ENCODE peak calls at places on chromosomes 16 and 17, in six cellular contexts. J, D, I, N, U and Z are unnamed samples.

GRCh38 chr16:48101069-48101674 is 54.6 kb downstream of the ABCC12 start:
- DNase-seq in N (no peak), J (no peak), U (peak), D (no peak), I (no peak), Z (no peak)

GRCh38 chr17:64491034-64491860 is 5.6 kb downstream of the POLG2 start:
- DNase-seq in N (peak), U (no peak), I (no peak), D (peak), J (no peak), Z (peak)

GRCh38 chr16:80947708-80948615 is 58.7 kb downstream of the CMC2 start:
- DNase-seq in I (no peak), J (no peak), U (no peak), N (no peak), D (no peak), Z (no peak)

GRCh38 chr16:67663151-67663876 is 2.6 kb downstream of the PARD6A start:
- DNase-seq in I (no peak), U (no peak), N (no peak), J (peak), D (peak), Z (peak)

GRCh38 chr17:75750661-75751423 is 14.2 kb downstream of the GALK1 start:
- DNase-seq in N (no peak), D (no peak), J (no peak), I (no peak), U (no peak), Z (no peak)

GRCh38 chr16:11328172-11329079 is 16.8 kb upstream of the RMI2 start:
- DNase-seq in U (peak), N (no peak), D (peak), I (no peak), J (peak), Z (peak)

GRCh38 chr16:74999208-74999682 is 421 bp downstream of the ZNRF1 start:
- DNase-seq in I (peak), N (no peak), J (no peak), U (no peak), D (no peak), Z (peak)

GRCh38 chr17:81735181-81736102 is 23.4 kb downstream of the SLC25A10 start:
- DNase-seq in N (no peak), D (no peak), U (peak), I (peak), J (no peak), Z (no peak)

GRCh38 chr16:13110124-13110796 is 208.9 kb downstream of the SHISA9 start:
- DNase-seq in J (no peak), D (peak), N (peak), U (no peak), I (no peak), Z (peak)

GRCh38 chr16:66146689-66147330 is 219.7 kb upstream of the CDH5 start:
- DNase-seq in D (no peak), U (no peak), I (no peak), N (no peak), J (no peak), Z (no peak)

GRCh38 chr17:12637015-12637414 is 28.7 kb upstream of the MYOCD start:
- DNase-seq in J (no peak), D (no peak), U (no peak), I (no peak), N (no peak), Z (no peak)

GRCh38 chr16:13070268-13070667 is 168.9 kb downstream of the SHISA9 start:
- DNase-seq in N (no peak), J (peak), U (no peak), D (peak), I (no peak), Z (peak)

GRCh38 chr17:58337126-58337599 is 8.6 kb upstream of the TSPOAP1 start:
- DNase-seq in U (no peak), D (no peak), J (no peak), I (no peak), N (no peak), Z (peak)

GRCh38 chr17:43917348-43918025 is 10.2 kb upstream of the MPP2 start:
- DNase-seq in D (peak), I (peak), J (peak), N (no peak), U (no peak), Z (peak)

GRCh38 chr16:4877298-4877685 is 30.0 kb downstream of the UBN1 start:
- DNase-seq in D (no peak), I (no peak), U (no peak), N (no peak), J (no peak), Z (no peak)

GRCh38 chr16:4873091-4873490 is 25.8 kb downstream of the UBN1 start:
- DNase-seq in U (no peak), J (no peak), N (no peak), I (no peak), D (no peak), Z (no peak)

GRCh38 chr16:4879049-4879448 is 31.8 kb downstream of the UBN1 start:
- DNase-seq in U (no peak), D (no peak), I (no peak), J (no peak), N (no peak), Z (no peak)

GRCh38 chr16:4876646-4877297 is 29.5 kb downstream of the UBN1 start:
- DNase-seq in J (no peak), D (no peak), N (no peak), I (no peak), U (no peak), Z (no peak)

GRCh38 chr16:4874686-4875085 is 27.4 kb downstream of the UBN1 start:
- DNase-seq in D (no peak), U (no peak), J (no peak), N (no peak), I (no peak), Z (no peak)
- TF ChIP-seq CREB1 in D (no peak), U (no peak), J (no peak), N (no peak), I (no peak), Z (no peak)

DNA sequence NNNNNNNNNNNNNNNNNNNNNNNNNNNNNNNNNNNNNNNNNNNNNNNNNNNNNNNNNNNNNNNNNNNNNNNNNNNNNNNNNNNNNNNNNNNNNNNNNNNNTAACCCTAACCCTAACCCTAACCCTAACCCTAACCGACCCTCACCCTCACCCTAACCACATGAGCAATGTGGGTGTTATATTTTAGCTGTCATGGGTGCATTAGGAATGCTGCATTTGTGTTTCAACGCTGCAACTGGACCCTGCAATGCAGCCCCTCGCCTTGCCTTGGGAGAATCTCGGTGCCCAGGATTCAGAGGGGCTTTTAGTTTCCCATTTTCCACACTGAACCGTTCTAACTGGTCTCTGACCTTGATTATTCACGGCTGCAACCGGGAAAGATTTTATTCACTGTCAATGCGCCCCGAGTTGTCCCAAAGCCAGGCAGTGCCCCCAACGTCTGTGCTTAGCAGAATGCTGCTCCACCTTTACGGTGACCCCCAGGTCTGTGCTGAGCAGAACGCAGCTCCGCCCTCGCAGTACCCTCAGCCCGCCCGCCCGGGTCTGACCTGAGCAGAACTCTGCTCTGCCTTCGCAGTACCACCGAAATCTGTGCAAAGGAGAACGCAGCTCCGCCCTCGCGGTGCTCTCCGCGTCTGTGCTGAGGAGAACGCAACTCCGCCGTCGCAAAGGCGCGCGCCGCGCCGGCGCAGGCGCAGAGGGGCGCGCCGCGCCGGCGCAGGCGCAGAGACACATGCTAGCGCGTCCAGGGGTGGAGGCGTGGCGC is 43.3 kb downstream of the POLR3K start:
- DNase-seq in D (peak), U (no peak), J (no peak), N (no peak), I (no peak), Z (peak)
- TF ChIP-seq CREB1 in D (no peak), U (no peak), J (no peak), N (no peak), I (no peak), Z (no peak)

GRCh38 chr16:8660841-8661301 is 13.5 kb upstream of the ABAT start:
- DNase-seq in N (peak), I (peak), D (peak), U (no peak), J (peak), Z (peak)
- TF ChIP-seq CREB1 in N (no peak), I (no peak), D (no peak), U (no peak), J (no peak), Z (no peak)

GRCh38 chr16:9258423-9259051 is 167.1 kb downstream of the HAPSTR1 start:
- DNase-seq in U (no peak), D (peak), I (peak), N (peak), J (peak), Z (peak)
- TF ChIP-seq CREB1 in U (no peak), D (no peak), I (no peak), N (no peak), J (no peak), Z (no peak)

DNA sequence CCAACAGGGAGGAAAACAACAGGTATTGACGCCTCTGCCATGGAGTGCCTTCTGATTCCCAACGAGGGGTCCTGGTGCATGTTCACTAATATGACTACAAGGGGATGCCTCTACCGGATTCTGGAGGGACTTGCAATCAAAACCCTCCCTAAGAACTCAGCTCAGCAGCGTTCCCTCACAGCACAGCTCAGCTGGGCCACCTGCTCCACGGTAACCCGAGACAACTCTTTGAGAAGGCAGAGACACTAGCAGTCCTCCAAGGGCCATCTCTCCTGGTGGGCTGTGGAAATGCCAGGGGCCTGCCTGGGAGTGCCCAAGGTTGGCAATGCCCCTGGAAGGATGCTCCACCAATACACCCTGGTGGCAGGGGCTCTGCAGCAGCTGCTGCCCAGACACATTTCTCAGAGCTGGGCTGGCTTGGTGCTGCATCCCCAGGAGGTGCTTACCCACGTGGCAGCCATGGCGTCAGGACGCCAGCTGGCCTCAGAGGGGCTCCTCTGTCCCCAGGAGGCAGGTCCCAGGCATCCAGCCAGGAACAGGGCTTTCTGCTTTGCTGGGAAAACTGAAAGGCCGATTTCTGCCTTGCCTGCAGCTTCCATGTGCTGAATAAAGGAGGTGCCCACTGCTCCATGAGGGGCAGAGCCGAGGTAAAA is 16.5 kb downstream of the CDIP1 start:
- DNase-seq in J (peak), N (no peak), D (peak), I (no peak), U (no peak), Z (peak)
- TF ChIP-seq CREB1 in J (no peak), N (no peak), D (no peak), I (no peak), U (no peak), Z (no peak)

GRCh38 chr16:69941251-69942098 is 9.7 kb upstream of the CLEC18A start:
- DNase-seq in N (no peak), J (no peak), D (no peak), I (no peak), U (no peak), Z (no peak)
- TF ChIP-seq CREB1 in N (no peak), J (no peak), D (no peak), I (no peak), U (no peak), Z (no peak)

GRCh38 chr17:74663566-74663965 is 40.0 kb upstream of the CD300E start:
- DNase-seq in N (no peak), I (no peak), U (no peak), D (no peak), J (no peak), Z (no peak)

GRCh38 chr17:74658620-74659019 is 35.1 kb upstream of the CD300E start:
- DNase-seq in U (no peak), J (no peak), I (no peak), N (no peak), D (no peak), Z (no peak)

GRCh38 chr17:74654742-74655141 is 31.2 kb upstream of the CD300E start:
- DNase-seq in D (no peak), I (no peak), U (no peak), J (no peak), N (no peak), Z (no peak)

DNA sequence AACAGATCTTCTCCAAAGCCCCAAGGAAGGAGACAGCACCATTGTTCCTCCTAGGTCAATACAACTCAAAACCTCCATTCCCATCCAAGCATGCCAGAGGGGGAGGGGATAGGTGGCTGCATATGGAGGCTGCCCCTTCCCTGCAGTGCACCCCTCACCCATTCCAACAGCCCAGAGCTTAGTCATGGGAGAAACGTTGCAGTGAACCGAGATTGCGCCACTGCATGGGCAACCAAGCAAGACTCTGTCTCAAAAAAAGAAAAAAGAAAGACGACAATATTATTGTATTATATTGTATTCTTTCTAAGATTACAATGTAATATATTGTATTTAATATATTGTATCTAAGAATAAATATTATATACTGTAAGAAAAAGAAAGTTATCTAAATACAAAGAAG is 36.4 kb upstream of the CD300E start:
- DNase-seq in N (no peak), U (no peak), I (no peak), D (no peak), J (no peak), Z (no peak)
- TF ChIP-seq CREB1 in N (no peak), U (no peak), I (no peak), D (no peak), J (no peak), Z (no peak)

GRCh38 chr16:49639739-49640388 is 216.0 kb downstream of the ZNF423 start:
- DNase-seq in D (peak), U (no peak), N (peak), I (no peak), J (peak), Z (peak)

GRCh38 chr16:49637511-49637910 is 218.4 kb downstream of the ZNF423 start:
- DNase-seq in J (no peak), D (no peak), U (no peak), N (no peak), I (no peak), Z (no peak)

GRCh38 chr16:49636608-49637007 is 219.3 kb downstream of the ZNF423 start:
- DNase-seq in D (no peak), U (no peak), I (no peak), J (no peak), N (no peak), Z (no peak)

GRCh38 chr16:49638696-49639629 is 216.9 kb downstream of the ZNF423 start:
- DNase-seq in I (no peak), J (no peak), D (no peak), N (no peak), U (no peak), Z (no peak)

DNA sequence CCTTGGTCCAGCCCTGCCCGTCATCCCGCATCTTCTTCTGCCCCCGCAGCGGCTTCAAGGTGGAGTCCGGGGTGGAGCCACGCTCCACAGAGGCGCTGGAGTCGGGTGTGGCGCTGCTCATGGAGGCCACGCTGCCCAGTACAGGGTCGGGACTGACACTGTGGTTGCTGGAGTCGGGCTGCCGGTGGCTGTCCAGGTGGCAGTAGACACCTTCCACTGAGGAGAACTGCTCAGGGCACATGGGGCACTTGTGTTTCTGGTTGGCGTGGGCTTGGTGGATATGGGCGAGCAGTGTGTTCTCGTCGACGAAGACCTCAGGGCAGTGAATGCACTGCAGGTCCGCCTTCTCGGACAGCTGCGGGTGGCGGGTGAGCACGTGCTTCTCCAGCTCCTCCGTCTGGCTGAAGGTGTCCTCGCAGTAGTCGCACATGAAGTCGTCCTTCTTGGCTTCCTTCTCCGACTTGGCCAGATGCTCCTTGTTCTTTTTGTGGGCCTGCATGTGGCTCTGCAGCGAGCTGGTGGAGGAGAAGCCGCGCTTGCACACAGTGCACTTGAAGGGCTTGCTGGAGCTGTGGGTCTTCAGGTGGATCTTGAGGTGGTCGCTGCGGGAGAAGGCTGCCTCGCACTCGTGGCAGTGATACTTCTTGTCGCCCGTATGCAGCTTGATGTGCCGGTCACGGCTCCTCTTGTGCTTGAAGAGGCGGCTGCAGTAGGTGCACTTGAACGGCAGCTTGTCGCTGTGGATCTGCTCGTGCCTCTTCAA is 217.8 kb downstream of the ZNF423 start:
- DNase-seq in U (no peak), D (no peak), J (no peak), I (no peak), N (no peak), Z (no peak)
- TF ChIP-seq CREB1 in U (no peak), D (no peak), J (no peak), I (no peak), N (no peak), Z (no peak)